ENCODE peak calls at places on chromosomes 12 and 14, in nine cellular contexts. E is mesendoderm; A is activated gamma-delta T cell treated with Interleukin-2 at 50 U/mL for 16 hours; D is iris pigment epithelial cell; H is pons; F is D721Med; M is T47D; S is activated CD4-positive, alpha-beta T cell treated with anti-CD3 and anti-CD28 coated beads, Interleukin-2, amount 10 ng/mL, durations not matched to agents 24 days and 14 days; J is GF-D8. R is an unnamed sample.

GRCh38 chr14:105149146-105149781 is 19.3 kb downstream of the JAG2 start:
- DNase-seq in E (no peak), A (no peak), D (no peak), H (no peak), F (no peak), M (no peak), S (no peak), J (no peak), R (no peak)

GRCh38 chr12:14417717-14418116 is 52.2 kb downstream of the ATF7IP start:
- DNase-seq in E (peak), A (peak), D (peak), H (peak), F (no peak), M (no peak), S (peak), J (no peak), R (peak)

GRCh38 chr12:2960996-2961616 is 1.9 kb downstream of the TEAD4 start:
- DNase-seq in E (peak), A (no peak), D (no peak), H (no peak), F (no peak), M (peak), S (no peak), J (no peak), R (peak)

GRCh38 chr14:38469156-38469555 is 213.3 kb upstream of the CLEC14A start:
- DNase-seq in E (no peak), A (no peak), D (peak), H (no peak), F (no peak), M (no peak), S (no peak), J (no peak), R (no peak)

GRCh38 chr12:59403259-59403932 is 192.4 kb upstream of the SLC16A7 start:
- DNase-seq in E (peak), A (peak), D (peak), H (peak), F (no peak), M (peak), S (peak), J (peak), R (peak)

GRCh38 chr12:132471011-132471857 is 18.7 kb upstream of the FBRSL1 start:
- DNase-seq in E (no peak), A (no peak), D (no peak), H (no peak), F (no peak), M (no peak), S (no peak), J (peak), R (no peak)

GRCh38 chr14:51210594-51210993 is 29.5 kb upstream of the TMX1 start:
- DNase-seq in E (no peak), A (no peak), D (no peak), H (no peak), F (no peak), M (no peak), S (no peak), J (no peak), R (no peak)

GRCh38 chr14:91835197-91835919 is 32.0 kb downstream of the TC2N start:
- DNase-seq in E (peak), A (peak), D (no peak), H (no peak), F (no peak), M (no peak), S (peak), J (no peak), R (no peak)

GRCh38 chr14:22837059-22837749 is 819 bp downstream of the MMP14 start:
- DNase-seq in E (peak), A (no peak), D (peak), H (no peak), F (no peak), M (peak), S (no peak), J (no peak), R (no peak)

GRCh38 chr14:103690332-103690731 is 24.9 kb downstream of the XRCC3 start:
- DNase-seq in E (no peak), A (no peak), D (no peak), H (no peak), F (no peak), M (no peak), S (no peak), J (no peak), R (no peak)

GRCh38 chr14:101604228-101604934 is 43.1 kb downstream of the DIO3 start:
- DNase-seq in E (no peak), A (no peak), D (no peak), H (no peak), F (no peak), M (no peak), S (no peak), J (no peak), R (no peak)

GRCh38 chr12:117111386-117112267 is 12.4 kb upstream of the TESC start:
- DNase-seq in E (peak), A (no peak), D (no peak), H (no peak), F (no peak), M (no peak), S (no peak), J (no peak), R (no peak)

GRCh38 chr14:98924046-98924445 is 348.0 kb downstream of the BCL11B start:
- DNase-seq in E (no peak), A (no peak), D (no peak), H (no peak), F (no peak), M (no peak), S (no peak), J (no peak), R (no peak)

GRCh38 chr12:91910871-91911388 is 234.7 kb downstream of the BTG1 start:
- DNase-seq in E (peak), A (no peak), D (no peak), H (no peak), F (no peak), M (no peak), S (no peak), J (no peak), R (no peak)

GRCh38 chr12:19288603-19289244 is 150.6 kb upstream of the AEBP2 start:
- DNase-seq in E (peak), A (no peak), D (peak), H (peak), F (no peak), M (peak), S (no peak), J (no peak), R (no peak)

GRCh38 chr12:359091-359490 is 30.0 kb downstream of the KDM5A start:
- DNase-seq in E (no peak), A (no peak), D (no peak), H (no peak), F (no peak), M (no peak), S (no peak), J (no peak), R (no peak)

GRCh38 chr12:8844665-8845064 is 22.2 kb downstream of the A2ML1 start:
- DNase-seq in E (no peak), A (no peak), D (peak), H (peak), F (no peak), M (no peak), S (no peak), J (no peak), R (no peak)

GRCh38 chr12:89019439-89020120 is 332.7 kb downstream of the DUSP6 start:
- DNase-seq in E (peak), A (peak), D (peak), H (peak), F (no peak), M (peak), S (peak), J (peak), R (peak)

GRCh38 chr14:24441904-24442239 is 704 bp downstream of the SDR39U1 start:
- DNase-seq in E (no peak), A (no peak), D (peak), H (no peak), F (no peak), M (peak), S (no peak), J (no peak), R (no peak)

GRCh38 chr12:128325646-128326045 is 58.7 kb downstream of the TMEM132C start:
- DNase-seq in E (no peak), A (no peak), D (no peak), H (no peak), F (no peak), M (no peak), S (no peak), J (no peak), R (no peak)

GRCh38 chr12:119659289-119659897 is 8.5 kb upstream of the PRKAB1 start:
- DNase-seq in E (no peak), A (peak), D (no peak), H (peak), F (no peak), M (peak), S (peak), J (peak), R (no peak)

GRCh38 chr12:113162102-113163029 is 12.8 kb downstream of the CFAP73 start:
- DNase-seq in E (peak), A (no peak), D (peak), H (no peak), F (no peak), M (no peak), S (no peak), J (no peak), R (peak)

GRCh38 chr14:104395941-104396681 is 183.5 kb upstream of the C14orf180 start:
- DNase-seq in E (no peak), A (no peak), D (no peak), H (no peak), F (no peak), M (no peak), S (no peak), J (no peak), R (peak)

R was measured in islet precursor cell.